ENCODE peak calls at places on chromosomes 13 and 19, in four cellular contexts. J is HEK293T, F is ACHN, H is LHCN-M2. U is an unnamed sample.

GRCh38 chr13:30172593-30173300 is 134.6 kb downstream of the KATNAL1 start:
- DNase-seq in H (no peak), F (peak; percentile 40), J (no peak), U (no peak)

GRCh38 chr13:52374389-52374788 is 31.6 kb downstream of the THSD1 start:
- DNase-seq in J (no peak), H (no peak), F (no peak), U (no peak)

GRCh38 chr19:12913871-12914690 is 5.0 kb downstream of the SYCE2 start:
- DNase-seq in H (no peak), F (no peak), J (no peak), U (no peak)

GRCh38 chr19:6800991-6801396 is 28.5 kb downstream of the VAV1 start:
- DNase-seq in H (peak; percentile 20), F (peak; percentile 66), J (no peak), U (no peak)

GRCh38 chr19:33796164-33797100 is at the start of gene KCTD15:
- DNase-seq in J (peak; percentile 35), H (no peak), F (peak; percentile 38), U (peak; percentile 36)

GRCh38 chr13:32001392-32001768 is 30.2 kb upstream of the FRY start:
- DNase-seq in F (peak; percentile 38), H (peak; percentile 75), J (peak; percentile 48), U (no peak)

GRCh38 chr19:13350761-13351160 is 155.5 kb downstream of the CACNA1A start:
- DNase-seq in J (no peak), H (no peak), F (no peak), U (no peak)

GRCh38 chr13:20828540-20829364 is 55.0 kb upstream of the EEF1AKMT1 start:
- DNase-seq in H (peak; percentile 78), F (peak; percentile 72), J (peak; percentile 10), U (no peak)

GRCh38 chr13:20156711-20157110 is 4.1 kb downstream of the GJA3 start:
- DNase-seq in F (no peak), H (no peak), J (no peak), U (no peak)

GRCh38 chr13:113552786-113553540 is 31.6 kb upstream of the TFDP1 start:
- DNase-seq in F (no peak), J (no peak), H (no peak), U (no peak)

GRCh38 chr13:70098669-70099068 is 9.0 kb upstream of the ATXN8OS start:
- DNase-seq in F (peak; percentile 35), J (no peak), H (no peak), U (no peak)

GRCh38 chr13:71320452-71320851 is 546.6 kb downstream of the DACH1 start:
- DNase-seq in H (no peak), J (peak; percentile 68), F (peak; percentile 28), U (no peak)

GRCh38 chr13:87129602-87130300 is 541.4 kb upstream of the SLITRK5 start:
- DNase-seq in H (peak; percentile 41), J (no peak), F (peak; percentile 5), U (no peak)

GRCh38 chr19:31226536-31226935 is 122.7 kb downstream of the TSHZ3 start:
- DNase-seq in F (no peak), J (no peak), H (no peak), U (no peak)

GRCh38 chr13:48505597-48506091 is 27.2 kb downstream of the RCBTB2 start:
- DNase-seq in H (peak; percentile 97), F (no peak), J (no peak), U (no peak)

GRCh38 chr19:2800506-2800905 is 15.2 kb downstream of the THOP1 start:
- DNase-seq in J (no peak), H (no peak), F (no peak), U (no peak)

GRCh38 chr19:41746593-41747227 is 8.6 kb upstream of the CEACAM6 start:
- DNase-seq in H (peak; percentile 24), F (peak; percentile 51), J (peak; percentile 64), U (no peak)

U was measured in posterior cingulate gyrus.